ENCODE peak calls at places on chromosomes 16 and 17, in seven cellular contexts. One of them, this sample, is unnamed.

GRCh38 chr16:23986455-23986854 is 150.7 kb downstream of the PRKCB start:
- DNase-seq in neural progenitor cell: no peak
- DNase-seq in posterior vena cava: no peak
- DNase-seq in IMR-90: no peak
- DNase-seq in immature natural killer cell: no peak
- DNase-seq in AML-193: no peak
- DNase-seq in AG10803: no peak
- DNase-seq in this sample: no peak

GRCh38 chr17:40443988-40444899 is 994 bp downstream of the IGFBP4 start:
- DNase-seq in neural progenitor cell: no peak
- DNase-seq in posterior vena cava: no peak
- DNase-seq in IMR-90: peak
- DNase-seq in immature natural killer cell: no peak
- DNase-seq in AML-193: no peak
- DNase-seq in AG10803: no peak
- DNase-seq in this sample: no peak

GRCh38 chr16:12675852-12676251 is 127.8 kb downstream of the CPPED1 start:
- DNase-seq in neural progenitor cell: no peak
- DNase-seq in posterior vena cava: no peak
- DNase-seq in IMR-90: peak
- DNase-seq in immature natural killer cell: no peak
- DNase-seq in AML-193: no peak
- DNase-seq in AG10803: peak
- DNase-seq in this sample: no peak

GRCh38 chr16:11198817-11199216 is 57.2 kb downstream of the SOCS1 start:
- DNase-seq in neural progenitor cell: no peak
- DNase-seq in posterior vena cava: no peak
- DNase-seq in IMR-90: no peak
- DNase-seq in immature natural killer cell: no peak
- DNase-seq in AML-193: no peak
- DNase-seq in AG10803: no peak
- DNase-seq in this sample: no peak

GRCh38 chr17:6261496-6261895 is 173.4 kb downstream of the AIPL1 start:
- DNase-seq in neural progenitor cell: peak
- DNase-seq in posterior vena cava: no peak
- DNase-seq in IMR-90: no peak
- DNase-seq in immature natural killer cell: no peak
- DNase-seq in AML-193: no peak
- DNase-seq in AG10803: no peak
- DNase-seq in this sample: no peak

GRCh38 chr16:88815901-88816589 is 4.3 kb upstream of the APRT start:
- DNase-seq in neural progenitor cell: peak
- DNase-seq in posterior vena cava: no peak
- DNase-seq in IMR-90: no peak
- DNase-seq in immature natural killer cell: peak
- DNase-seq in AML-193: peak
- DNase-seq in AG10803: no peak
- DNase-seq in this sample: no peak

GRCh38 chr16:21162661-21163151 is 4.2 kb downstream of the LDAF1 start:
- DNase-seq in neural progenitor cell: no peak
- DNase-seq in posterior vena cava: no peak
- DNase-seq in IMR-90: peak
- DNase-seq in immature natural killer cell: no peak
- DNase-seq in AML-193: no peak
- DNase-seq in AG10803: peak
- DNase-seq in this sample: no peak

GRCh38 chr17:9676742-9677387 is 31.5 kb downstream of the USP43 start:
- DNase-seq in neural progenitor cell: no peak
- DNase-seq in posterior vena cava: no peak
- DNase-seq in IMR-90: peak
- DNase-seq in immature natural killer cell: no peak
- DNase-seq in AML-193: no peak
- DNase-seq in AG10803: peak
- DNase-seq in this sample: no peak

GRCh38 chr16:1152651-1153259 is at the start of gene CACNA1H:
- DNase-seq in neural progenitor cell: peak
- DNase-seq in posterior vena cava: no peak
- DNase-seq in IMR-90: no peak
- DNase-seq in immature natural killer cell: peak
- DNase-seq in AML-193: no peak
- DNase-seq in AG10803: no peak
- DNase-seq in this sample: no peak

GRCh38 chr16:9555051-9555450 is 463.6 kb downstream of the HAPSTR1 start:
- DNase-seq in neural progenitor cell: no peak
- DNase-seq in posterior vena cava: no peak
- DNase-seq in IMR-90: no peak
- DNase-seq in immature natural killer cell: no peak
- DNase-seq in AML-193: no peak
- DNase-seq in AG10803: no peak
- DNase-seq in this sample: no peak

GRCh38 chr16:67158637-67159600 is 790 bp downstream of the TRADD start:
- DNase-seq in neural progenitor cell: peak
- DNase-seq in posterior vena cava: peak
- DNase-seq in IMR-90: no peak
- DNase-seq in immature natural killer cell: peak
- DNase-seq in AML-193: peak
- DNase-seq in AG10803: no peak
- DNase-seq in this sample: no peak

GRCh38 chr16:740764-741505 is at the start of gene CIAO3:
- DNase-seq in neural progenitor cell: peak
- DNase-seq in posterior vena cava: peak
- DNase-seq in IMR-90: peak
- DNase-seq in immature natural killer cell: peak
- DNase-seq in AML-193: peak
- DNase-seq in AG10803: peak
- DNase-seq in this sample: peak

GRCh38 chr17:50290074-50290702 is 15.9 kb downstream of the TMEM92 start:
- DNase-seq in neural progenitor cell: no peak
- DNase-seq in posterior vena cava: peak
- DNase-seq in IMR-90: peak
- DNase-seq in immature natural killer cell: no peak
- DNase-seq in AML-193: peak
- DNase-seq in AG10803: peak
- DNase-seq in this sample: peak

GRCh38 chr17:33055171-33055611 is 63.5 kb downstream of the SPACA3 start:
- DNase-seq in neural progenitor cell: no peak
- DNase-seq in posterior vena cava: no peak
- DNase-seq in IMR-90: no peak
- DNase-seq in immature natural killer cell: no peak
- DNase-seq in AML-193: no peak
- DNase-seq in AG10803: no peak
- DNase-seq in this sample: no peak

GRCh38 chr16:74076568-74076967 is 220.0 kb upstream of the PSMD7 start:
- DNase-seq in neural progenitor cell: no peak
- DNase-seq in posterior vena cava: no peak
- DNase-seq in IMR-90: no peak
- DNase-seq in immature natural killer cell: no peak
- DNase-seq in AML-193: no peak
- DNase-seq in AG10803: no peak
- DNase-seq in this sample: no peak

GRCh38 chr17:81537856-81538555 is 9.8 kb downstream of the FSCN2 start:
- DNase-seq in neural progenitor cell: no peak
- DNase-seq in posterior vena cava: no peak
- DNase-seq in IMR-90: no peak
- DNase-seq in immature natural killer cell: no peak
- DNase-seq in AML-193: no peak
- DNase-seq in AG10803: no peak
- DNase-seq in this sample: peak

GRCh38 chr17:21397341-21398050 is 21.3 kb downstream of the KCNJ12 start:
- DNase-seq in neural progenitor cell: no peak
- DNase-seq in posterior vena cava: peak
- DNase-seq in IMR-90: peak
- DNase-seq in immature natural killer cell: no peak
- DNase-seq in AML-193: no peak
- DNase-seq in AG10803: peak
- DNase-seq in this sample: no peak

GRCh38 chr17:75289832-75290337 is 652 bp upstream of the SLC25A19 start:
- DNase-seq in neural progenitor cell: no peak
- DNase-seq in posterior vena cava: peak
- DNase-seq in IMR-90: peak
- DNase-seq in immature natural killer cell: peak
- DNase-seq in AML-193: peak
- DNase-seq in AG10803: peak
- DNase-seq in this sample: peak

GRCh38 chr17:10192500-10192899 is 5.9 kb downstream of the GAS7 start:
- DNase-seq in neural progenitor cell: no peak
- DNase-seq in posterior vena cava: peak
- DNase-seq in IMR-90: no peak
- DNase-seq in immature natural killer cell: no peak
- DNase-seq in AML-193: no peak
- DNase-seq in AG10803: peak
- DNase-seq in this sample: no peak

GRCh38 chr16:22386976-22387375 is 12.6 kb upstream of the CDR2 start:
- DNase-seq in neural progenitor cell: no peak
- DNase-seq in posterior vena cava: no peak
- DNase-seq in IMR-90: peak
- DNase-seq in immature natural killer cell: no peak
- DNase-seq in AML-193: no peak
- DNase-seq in AG10803: peak
- DNase-seq in this sample: no peak

GRCh38 chr16:10745856-10746255 is 2.2 kb downstream of the NUBP1 start:
- DNase-seq in neural progenitor cell: no peak
- DNase-seq in posterior vena cava: no peak
- DNase-seq in IMR-90: no peak
- DNase-seq in immature natural killer cell: no peak
- DNase-seq in AML-193: no peak
- DNase-seq in AG10803: no peak
- DNase-seq in this sample: no peak

GRCh38 chr17:27569257-27569722 is 61.7 kb upstream of the LGALS9 start:
- DNase-seq in neural progenitor cell: peak
- DNase-seq in posterior vena cava: no peak
- DNase-seq in IMR-90: peak
- DNase-seq in immature natural killer cell: peak
- DNase-seq in AML-193: peak
- DNase-seq in AG10803: no peak
- DNase-seq in this sample: peak

GRCh38 chr16:27264151-27264550 is 4.4 kb downstream of the NSMCE1 start:
- DNase-seq in neural progenitor cell: no peak
- DNase-seq in posterior vena cava: no peak
- DNase-seq in IMR-90: peak
- DNase-seq in immature natural killer cell: no peak
- DNase-seq in AML-193: no peak
- DNase-seq in AG10803: peak
- DNase-seq in this sample: no peak

GRCh38 chr16:13779676-13780075 is 140.3 kb upstream of the ERCC4 start:
- DNase-seq in neural progenitor cell: peak
- DNase-seq in posterior vena cava: no peak
- DNase-seq in IMR-90: no peak
- DNase-seq in immature natural killer cell: no peak
- DNase-seq in AML-193: no peak
- DNase-seq in AG10803: no peak
- DNase-seq in this sample: no peak

GRCh38 chr17:35214192-35214591 is 20.0 kb upstream of the SLC35G3 start:
- DNase-seq in neural progenitor cell: no peak
- DNase-seq in posterior vena cava: no peak
- DNase-seq in IMR-90: no peak
- DNase-seq in immature natural killer cell: peak
- DNase-seq in AML-193: no peak
- DNase-seq in AG10803: no peak
- DNase-seq in this sample: no peak

GRCh38 chr16:56019274-56019673 is 144.1 kb upstream of the CES5A start:
- DNase-seq in neural progenitor cell: no peak
- DNase-seq in posterior vena cava: no peak
- DNase-seq in IMR-90: no peak
- DNase-seq in immature natural killer cell: no peak
- DNase-seq in AML-193: no peak
- DNase-seq in AG10803: no peak
- DNase-seq in this sample: no peak

GRCh38 chr17:8056232-8056975 is 17.5 kb downstream of the ALOX15B start:
- DNase-seq in neural progenitor cell: no peak
- DNase-seq in posterior vena cava: peak
- DNase-seq in IMR-90: peak
- DNase-seq in immature natural killer cell: peak
- DNase-seq in AML-193: peak
- DNase-seq in AG10803: peak
- DNase-seq in this sample: peak

GRCh38 chr17:10799407-10799806 is 4.5 kb downstream of the TMEM238L start:
- DNase-seq in neural progenitor cell: no peak
- DNase-seq in posterior vena cava: no peak
- DNase-seq in IMR-90: no peak
- DNase-seq in immature natural killer cell: no peak
- DNase-seq in AML-193: no peak
- DNase-seq in AG10803: no peak
- DNase-seq in this sample: no peak

GRCh38 chr16:81497690-81498089 is 53.1 kb downstream of the CMIP start:
- DNase-seq in neural progenitor cell: no peak
- DNase-seq in posterior vena cava: no peak
- DNase-seq in IMR-90: no peak
- DNase-seq in immature natural killer cell: peak
- DNase-seq in AML-193: no peak
- DNase-seq in AG10803: no peak
- DNase-seq in this sample: no peak

GRCh38 chr16:87297918-87298631 is 19.1 kb downstream of the C16orf95 start:
- DNase-seq in neural progenitor cell: peak
- DNase-seq in posterior vena cava: peak
- DNase-seq in IMR-90: peak
- DNase-seq in immature natural killer cell: peak
- DNase-seq in AML-193: peak
- DNase-seq in AG10803: no peak
- DNase-seq in this sample: no peak

This sample was measured in gastrocnemius medialis.